ENCODE peak calls at places on chromosomes 1 and 21, in six cellular contexts. G is T follicular helper cell; D is stimulated activated CD4-positive, alpha-beta T cell treated with anti-CD3 and anti-CD28 coated beads, Interleukin-15, amount 100 ng/mL, for 24 hours; C is NCI-H1092; P is T-helper 2 cell treated with Interferon-gamma antibody and Interleukin-4, amounts not matched to agents 5 μg/mL and 100 μg/mL, for 36 hours; B is HT1080. O is an unnamed sample.

GRCh38 chr1:16978589-16979474 is 1.6 kb downstream of the MFAP2 start:
- DNase-seq in P (no peak), G (no peak), D (no peak), B (peak; percentile 23), C (no peak), O (no peak)

GRCh38 chr1:150364231-150365003 is 470 bp downstream of the RPRD2 start:
- DNase-seq in C (peak; percentile 85), P (peak; percentile 80), G (peak; percentile 79), D (peak; percentile 85), B (peak; percentile 68), O (peak; percentile 43)

GRCh38 chr1:156746716-156747631 is 4.5 kb downstream of the HDGF start:
- DNase-seq in C (peak; percentile 50), P (no peak), D (peak; percentile 72), B (peak; percentile 89), G (peak; percentile 47), O (peak; percentile 78)

GRCh38 chr21:46550511-46550941 is 54.4 kb downstream of the S100B start:
- DNase-seq in C (no peak), P (no peak), D (no peak), B (no peak), G (peak; percentile 40), O (no peak)

GRCh38 chr1:18739956-18740355 is 109.3 kb downstream of the PAX7 start:
- DNase-seq in B (no peak), P (no peak), D (no peak), G (no peak), C (no peak), O (no peak)

GRCh38 chr1:16394977-16395376 is 27.9 kb downstream of the SZRD1 start:
- DNase-seq in B (no peak), P (no peak), G (no peak), D (no peak), C (no peak), O (no peak)

GRCh38 chr1:197908695-197909336 is 6.4 kb downstream of the C1orf53 start:
- DNase-seq in B (no peak), P (no peak), D (no peak), C (no peak), G (no peak), O (no peak)

GRCh38 chr1:105793541-105794146 is 1262.8 kb upstream of the PRMT6 start:
- DNase-seq in C (peak; percentile 26), G (no peak), P (no peak), B (peak; percentile 37), D (peak; percentile 13), O (no peak)

GRCh38 chr1:181033799-181034391 is at the start of gene MR1:
- DNase-seq in D (peak; percentile 30), B (peak; percentile 90), C (no peak), P (peak; percentile 45), G (peak; percentile 21), O (no peak)

GRCh38 chr1:198387587-198387986 is 152.9 kb downstream of the ATP6V1G3 start:
- DNase-seq in B (no peak), D (no peak), G (no peak), P (no peak), C (no peak), O (no peak)

GRCh38 chr1:112257043-112257835 is 138.8 kb upstream of the CTTNBP2NL start:
- DNase-seq in C (no peak), B (peak; percentile 59), P (no peak), D (no peak), G (no peak), O (no peak)

GRCh38 chr1:58611986-58612385 is 34.9 kb upstream of the TACSTD2 start:
- DNase-seq in B (no peak), D (no peak), G (no peak), P (no peak), C (no peak), O (no peak)

GRCh38 chr1:42886046-42886739 is 39.8 kb downstream of the ZNF691 start:
- DNase-seq in G (no peak), D (no peak), P (no peak), C (no peak), B (no peak), O (no peak)

GRCh38 chr1:13701274-13701650 is 1.3 kb downstream of the PRDM2 start:
- DNase-seq in C (no peak), B (no peak), D (no peak), P (no peak), G (no peak), O (no peak)

GRCh38 chr21:42056468-42056867 is 14.6 kb upstream of the UMODL1 start:
- DNase-seq in P (no peak), G (no peak), C (no peak), D (no peak), B (no peak), O (no peak)

GRCh38 chr1:197541411-197541810 is 233.9 kb downstream of the DENND1B start:
- DNase-seq in P (no peak), D (no peak), B (no peak), G (no peak), C (no peak), O (no peak)

GRCh38 chr1:119737040-119737682 is 25.4 kb downstream of the PHGDH start:
- DNase-seq in P (no peak), B (no peak), G (no peak), C (no peak), D (no peak), O (no peak)

GRCh38 chr1:234728740-234729139 is 118.8 kb upstream of the IRF2BP2 start:
- DNase-seq in P (no peak), B (no peak), G (no peak), D (no peak), C (no peak), O (no peak)

GRCh38 chr21:33063365-33063883 is 6.5 kb upstream of the OLIG1 start:
- DNase-seq in D (no peak), G (no peak), C (no peak), P (no peak), B (no peak), O (no peak)

GRCh38 chr1:224497714-224498573 is 63.3 kb upstream of the WDR26 start:
- DNase-seq in B (peak; percentile 94), C (no peak), D (peak; percentile 86), P (peak; percentile 77), G (no peak), O (peak; percentile 8)

GRCh38 chr21:46325073-46325912 is 1.3 kb downstream of the PCNT start:
- DNase-seq in G (peak; percentile 11), D (peak; percentile 55), C (peak; percentile 42), B (peak; percentile 35), P (peak; percentile 35), O (no peak)

GRCh38 chr1:38327559-38327973 is 281.0 kb upstream of the POU3F1 start:
- DNase-seq in P (no peak), B (no peak), G (no peak), C (no peak), D (no peak), O (no peak)

GRCh38 chr1:40873863-40874472 is 11.8 kb upstream of the CITED4 start:
- DNase-seq in C (no peak), D (no peak), P (no peak), B (peak; percentile 23), G (no peak), O (no peak)

GRCh38 chr1:179779645-179780272 is 36.7 kb downstream of the FAM163A start:
- DNase-seq in B (no peak), D (no peak), G (no peak), C (peak; percentile 52), P (no peak), O (no peak)

GRCh38 chr21:15363921-15364320 is 299.1 kb upstream of the NRIP1 start:
- DNase-seq in G (no peak), B (no peak), P (no peak), D (no peak), C (no peak), O (no peak)

GRCh38 chr1:186374313-186375151 is 521 bp downstream of the TPR start:
- DNase-seq in B (peak; percentile 18), P (peak; percentile 21), G (no peak), D (peak; percentile 39), C (peak; percentile 25), O (no peak)

GRCh38 chr21:44711327-44712202 is at the start of gene TSPEAR:
- DNase-seq in D (no peak), P (no peak), C (peak; percentile 44), G (no peak), B (no peak), O (no peak)

O was measured in GOT3.